ENCODE peak calls at places on chromosomes 11 and 22, in eight cellular contexts. O is lung microvascular endothelial cell; C is activated naive CD8-positive, alpha-beta T cell treated with anti-CD3 and anti-CD28 coated beads for 36 hours; A is KG1; P is GM04504; L is nucleus accumbens; V is hypothalamus; X is SHP77. U is an unnamed sample.

GRCh38 chr22:50737728-50738648 is at the start of gene ACR:
- DNase-seq in A (no peak), L (no peak), X (no peak), V (no peak), P (no peak), O (no peak), C (no peak), U (no peak)

GRCh38 chr11:12137938-12138731 is 27.7 kb downstream of the MICAL2 start:
- DNase-seq in O (no peak), A (no peak), C (no peak), L (no peak), X (no peak), V (no peak), P (peak), U (no peak)

GRCh38 chr11:7573193-7573557 is 59.4 kb downstream of the PPFIBP2 start:
- DNase-seq in V (no peak), O (no peak), L (no peak), P (no peak), A (no peak), C (no peak), X (no peak), U (no peak)

GRCh38 chr11:426851-427250 is 12.1 kb upstream of the SIGIRR start:
- DNase-seq in X (no peak), O (no peak), C (no peak), P (no peak), V (no peak), A (no peak), L (no peak), U (no peak)

GRCh38 chr22:23698094-23698493 is 7.3 kb downstream of the RGL4 start:
- DNase-seq in A (no peak), C (no peak), L (no peak), O (no peak), P (no peak), X (no peak), V (no peak), U (no peak)

GRCh38 chr11:19903620-19904069 is 191.0 kb downstream of the NAV2 start:
- DNase-seq in X (no peak), O (peak), C (peak), P (peak), V (peak), A (peak), L (peak), U (peak)

GRCh38 chr11:13486926-13487660 is 8.7 kb downstream of the PTH start:
- DNase-seq in L (peak), X (no peak), C (peak), O (peak), V (no peak), P (no peak), A (no peak), U (no peak)

GRCh38 chr11:133893381-133893780 is 48.1 kb upstream of the SPATA19 start:
- DNase-seq in C (no peak), V (no peak), X (no peak), O (no peak), A (no peak), L (no peak), P (no peak), U (no peak)

GRCh38 chr11:122742350-122742749 is 86.8 kb downstream of the UBASH3B start:
- DNase-seq in O (peak), P (no peak), L (no peak), V (no peak), X (no peak), C (no peak), A (no peak), U (no peak)

GRCh38 chr22:20653012-20653794 is 120.7 kb upstream of the SERPIND1 start:
- DNase-seq in P (no peak), X (no peak), L (no peak), O (no peak), C (no peak), A (no peak), V (no peak), U (no peak)

GRCh38 chr22:22154068-22154467 is 90.5 kb upstream of the VPREB1 start:
- DNase-seq in C (no peak), P (no peak), X (no peak), V (no peak), O (no peak), L (no peak), A (no peak), U (no peak)

GRCh38 chr22:49427341-49427740 is 400.3 kb downstream of the BRD1 start:
- DNase-seq in L (no peak), X (no peak), A (no peak), C (no peak), O (no peak), V (no peak), P (no peak), U (no peak)

GRCh38 chr22:42608481-42609361 is 6.0 kb downstream of the POLDIP3 start:
- DNase-seq in O (peak), X (no peak), A (no peak), L (peak), V (peak), C (no peak), P (no peak), U (no peak)

GRCh38 chr11:113504586-113504985 is 29.4 kb upstream of the DRD2 start:
- DNase-seq in L (no peak), X (no peak), P (no peak), A (no peak), V (no peak), O (no peak), C (no peak), U (no peak)

GRCh38 chr11:68525930-68526329 is 65.4 kb downstream of the PPP6R3 start:
- DNase-seq in X (no peak), L (no peak), V (no peak), C (no peak), O (no peak), A (no peak), P (no peak), U (peak)

GRCh38 chr22:45688606-45689080 is 17.0 kb downstream of the ATXN10 start:
- DNase-seq in A (no peak), C (no peak), V (no peak), L (no peak), X (no peak), P (peak), O (no peak), U (no peak)

GRCh38 chr11:34468209-34468841 is 29.6 kb downstream of the CAT start:
- DNase-seq in C (peak), P (no peak), X (peak), L (no peak), A (no peak), O (no peak), V (no peak), U (no peak)

GRCh38 chr11:79150320-79150719 is 290.5 kb downstream of the TENM4 start:
- DNase-seq in O (no peak), A (no peak), L (no peak), C (no peak), V (no peak), P (no peak), X (no peak), U (no peak)

GRCh38 chr11:119696378-119697157 is 32.4 kb downstream of the NECTIN1 start:
- DNase-seq in V (no peak), A (no peak), P (no peak), O (no peak), L (no peak), X (no peak), C (no peak), U (no peak)

GRCh38 chr11:13216019-13217006 is 61.3 kb upstream of the BMAL1 start:
- DNase-seq in V (no peak), A (no peak), P (peak), L (no peak), O (peak), C (no peak), X (no peak), U (peak)

GRCh38 chr22:30386960-30387848 is at the start of gene RNF215:
- DNase-seq in P (peak), A (peak), X (peak), O (peak), V (peak), C (peak), L (peak), U (no peak)

GRCh38 chr22:20551805-20552449 is 44.5 kb downstream of the MED15 start:
- DNase-seq in C (peak), O (peak), P (no peak), X (no peak), V (peak), L (peak), A (no peak), U (no peak)

GRCh38 chr11:33668951-33669596 is 31.6 kb downstream of the C11orf91 start:
- DNase-seq in P (no peak), X (no peak), V (no peak), C (no peak), A (no peak), L (no peak), O (no peak), U (no peak)

GRCh38 chr22:29702931-29703594 is 16.7 kb upstream of the CABP7 start:
- DNase-seq in V (peak), X (no peak), O (no peak), C (no peak), L (peak), P (no peak), A (no peak), U (no peak)

GRCh38 chr22:37243402-37244113 is 511 bp downstream of the RAC2 start:
- DNase-seq in V (no peak), C (no peak), O (no peak), L (no peak), A (no peak), P (no peak), X (no peak), U (no peak)

U was measured in pulmonary artery endothelial cell.